ENCODE peak calls at places on chromosome 20, in six cellular contexts. O, D, M, X, Z and J are unnamed samples.

GRCh38 chr20:50957276-50957675 is 1.1 kb downstream of the DPM1 start:
- DNase-seq in O (no peak), D (no peak), M (no peak), X (no peak), Z (no peak), J (no peak)

GRCh38 chr20:40506567-40506966 is 182.5 kb downstream of the MAFB start:
- DNase-seq in O (peak), D (peak), M (peak), X (no peak), Z (no peak), J (no peak)

GRCh38 chr20:62241501-62241900 is 3.2 kb downstream of the OSBPL2 start:
- DNase-seq in O (no peak), D (no peak), M (no peak), X (no peak), Z (no peak), J (no peak)

GRCh38 chr20:49713779-49714712 is at the start of gene B4GALT5:
- DNase-seq in O (peak), D (peak), M (peak), X (no peak), Z (peak), J (peak)

GRCh38 chr20:33666293-33667244 is at the start of gene ACTL10:
- DNase-seq in O (no peak), D (no peak), M (peak), X (peak), Z (peak), J (peak)

GRCh38 chr20:14644698-14645097 is 307.3 kb upstream of the FLRT3 start:
- DNase-seq in O (no peak), D (no peak), M (no peak), X (no peak), Z (no peak), J (no peak)

GRCh38 chr20:4162766-4163165 is 147.4 kb upstream of the RNF24 start:
- DNase-seq in O (no peak), D (no peak), M (no peak), X (no peak), Z (no peak), J (no peak)

GRCh38 chr20:33650111-33650752 is 11.9 kb upstream of the C20orf144 start:
- DNase-seq in O (no peak), D (no peak), M (no peak), X (no peak), Z (no peak), J (peak)

GRCh38 chr20:45897692-45898091 is 6.6 kb downstream of the CTSA start:
- DNase-seq in O (no peak), D (no peak), M (no peak), X (no peak), Z (no peak), J (no peak)

GRCh38 chr20:36825374-36826104 is 50.4 kb upstream of the TLDC2 start:
- DNase-seq in O (no peak), D (no peak), M (no peak), X (no peak), Z (peak), J (peak)

GRCh38 chr20:14979472-14979986 is 642.1 kb upstream of the FLRT3 start:
- DNase-seq in O (no peak), D (peak), M (no peak), X (no peak), Z (no peak), J (no peak)

GRCh38 chr20:63204362-63204761 is 11.6 kb downstream of the YTHDF1 start:
- DNase-seq in O (no peak), D (no peak), M (no peak), X (no peak), Z (no peak), J (no peak)

GRCh38 chr20:63218701-63219446 is 2.9 kb upstream of the YTHDF1 start:
- DNase-seq in O (no peak), D (no peak), M (no peak), X (no peak), Z (no peak), J (no peak)

GRCh38 chr20:63956664-63957003 is 418 bp upstream of the UCKL1 start:
- DNase-seq in O (no peak), D (no peak), M (no peak), X (no peak), Z (no peak), J (no peak)

GRCh38 chr20:59020938-59021551 is 1.8 kb downstream of the TUBB1 start:
- DNase-seq in O (no peak), D (no peak), M (peak), X (no peak), Z (no peak), J (no peak)

GRCh38 chr20:49288784-49289696 is 11.2 kb upstream of the ZNFX1 start:
- DNase-seq in O (no peak), D (no peak), M (peak), X (no peak), Z (peak), J (no peak)

GRCh38 chr20:48599106-48599747 is 228.6 kb downstream of the PREX1 start:
- DNase-seq in O (no peak), D (no peak), M (no peak), X (no peak), Z (no peak), J (no peak)

GRCh38 chr20:50245561-50246366 is 55.1 kb downstream of the CEBPB start:
- DNase-seq in O (peak), D (no peak), M (no peak), X (no peak), Z (no peak), J (no peak)

GRCh38 chr20:23078994-23079364 is 7.1 kb downstream of the CD93 start:
- DNase-seq in O (no peak), D (peak), M (peak), X (no peak), Z (peak), J (no peak)

GRCh38 chr20:38275815-38276550 is 15.4 kb upstream of the KIAA1755 start:
- DNase-seq in O (no peak), D (peak), M (peak), X (no peak), Z (no peak), J (no peak)

GRCh38 chr20:59159091-59159821 is 4.4 kb upstream of the ZNF831 start:
- DNase-seq in O (no peak), D (no peak), M (peak), X (no peak), Z (peak), J (no peak)

GRCh38 chr20:57840504-57841296 is 130.9 kb upstream of the PMEPA1 start:
- DNase-seq in O (no peak), D (no peak), M (no peak), X (no peak), Z (no peak), J (no peak)
- TF ChIP-seq REST in O (no peak), D (no peak), M (no peak), X (no peak), Z (no peak), J (no peak)

GRCh38 chr20:53141651-53142050 is 169.5 kb downstream of the TSHZ2 start:
- DNase-seq in O (no peak), D (no peak), M (peak), X (no peak), Z (no peak), J (no peak)

GRCh38 chr20:53142651-53143177 is 170.6 kb downstream of the TSHZ2 start:
- DNase-seq in O (no peak), D (no peak), M (no peak), X (no peak), Z (no peak), J (no peak)

GRCh38 chr20:53138454-53139291 is 166.5 kb downstream of the TSHZ2 start:
- DNase-seq in O (no peak), D (no peak), M (no peak), X (peak), Z (no peak), J (no peak)

GRCh38 chr20:53146201-53146891 is 174.2 kb downstream of the TSHZ2 start:
- DNase-seq in O (no peak), D (no peak), M (no peak), X (no peak), Z (no peak), J (no peak)

GRCh38 chr20:53142225-53142624 is 170.1 kb downstream of the TSHZ2 start:
- DNase-seq in O (no peak), D (peak), M (peak), X (no peak), Z (no peak), J (no peak)
- H2AFZ ChIP-seq in O (no peak), D (no peak), M (peak), X (no peak), Z (no peak), J (no peak)

GRCh38 chr20:25058797-25059486 is 1.0 kb upstream of the ACSS1 start:
- DNase-seq in O (no peak), D (peak), M (no peak), X (no peak), Z (peak), J (peak)
- TF ChIP-seq REST in O (no peak), D (no peak), M (no peak), X (no peak), Z (no peak), J (no peak)

GRCh38 chr20:19786311-19786710 is 28.3 kb downstream of the RIN2 start:
- DNase-seq in O (no peak), D (no peak), M (no peak), X (no peak), Z (peak), J (no peak)
- H2AFZ ChIP-seq in O (no peak), D (no peak), M (no peak), X (no peak), Z (no peak), J (no peak)

DNA sequence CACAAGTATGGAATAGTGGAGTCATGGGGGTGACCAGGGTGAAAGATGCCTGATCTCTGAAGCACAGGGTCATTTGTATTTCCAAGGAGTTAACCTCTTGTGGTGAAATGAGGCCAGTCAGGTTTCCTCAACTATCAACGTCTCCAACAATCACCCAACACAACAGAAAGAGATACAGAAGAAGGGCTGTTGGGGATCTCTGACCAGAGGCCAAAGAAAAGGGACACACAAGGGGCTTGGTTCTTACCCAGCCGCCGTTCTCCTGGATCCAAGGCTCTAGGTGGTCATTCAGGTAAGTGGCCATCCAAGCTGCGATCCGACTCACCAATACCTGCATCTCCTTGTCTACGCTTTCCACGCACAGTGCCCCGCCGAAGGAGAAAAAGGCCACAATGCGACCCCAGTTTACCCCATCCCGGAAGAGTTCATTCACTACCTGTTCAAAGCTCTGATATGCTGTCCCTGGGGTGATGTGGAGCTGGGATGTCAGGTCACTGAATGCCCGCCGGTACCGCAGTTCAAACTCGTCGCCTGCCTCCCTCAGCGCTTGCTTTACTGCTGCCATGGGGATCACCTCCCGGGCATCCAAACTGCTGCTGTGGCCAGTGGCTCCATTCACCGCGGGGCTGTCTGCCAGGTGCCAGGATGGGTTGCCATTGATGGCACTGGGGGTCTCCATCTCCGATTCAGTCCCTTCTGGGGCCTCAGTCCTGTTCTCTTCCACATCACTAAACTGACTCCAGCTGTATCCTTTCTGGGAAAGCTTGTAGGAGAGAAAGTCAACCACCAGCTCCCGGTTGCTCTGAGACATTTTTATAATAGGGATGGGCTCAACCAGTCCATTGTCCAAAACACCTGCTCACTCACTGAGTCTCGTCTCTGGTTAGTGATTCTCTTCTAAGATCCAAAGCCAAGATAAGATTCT is 998 bp downstream of the BCL2L1 start:
- DNase-seq in O (no peak), D (no peak), M (peak), X (no peak), Z (peak), J (no peak)
- TF ChIP-seq REST in O (no peak), D (no peak), M (no peak), X (no peak), Z (no peak), J (no peak)

GRCh38 chr20:3077618-3078134 is 6.3 kb downstream of the OXT start:
- DNase-seq in O (no peak), D (no peak), M (peak), X (no peak), Z (no peak), J (no peak)
- H2AFZ ChIP-seq in O (no peak), D (no peak), M (peak), X (no peak), Z (peak), J (no peak)

DNA sequence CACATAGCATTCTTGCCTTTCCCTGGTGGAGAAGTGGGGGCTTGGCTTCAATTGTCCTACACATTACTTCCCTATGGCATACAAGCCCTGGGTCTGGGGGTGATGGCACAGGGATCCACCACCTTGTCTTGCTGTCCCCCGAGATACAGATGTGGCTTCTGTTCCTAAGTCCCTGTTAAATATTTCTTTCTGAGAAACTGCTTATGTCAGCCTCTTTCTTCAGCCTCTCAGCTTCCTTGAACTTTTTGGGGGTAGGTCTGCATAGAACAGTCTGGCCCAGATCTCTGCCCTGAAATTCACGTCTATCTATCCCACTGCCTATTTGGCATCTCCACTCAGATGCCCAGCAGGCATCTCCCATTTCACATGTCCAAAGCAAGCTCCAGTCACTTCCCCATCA is 177.4 kb downstream of the SCP2D1 start:
- DNase-seq in O (no peak), D (no peak), M (no peak), X (no peak), Z (no peak), J (no peak)
- TF ChIP-seq REST in O (no peak), D (no peak), M (no peak), X (no peak), Z (no peak), J (no peak)